ENCODE peak calls at places on chromosome 21, in nine cellular contexts. P is Calu3, X is IMR-90, W is A549, G is RWPE1, K is endothelial cell, E is astrocyte, H is ovary, V is cardiac fibroblast. S is an unnamed sample.

GRCh38 chr21:34836103-34836932 is 167.5 kb downstream of the CLIC6 start:
- DNase-seq in P (peak), H (peak), W (peak), G (no peak), X (peak), V (peak), E (peak), K (no peak), S (no peak)

GRCh38 chr21:31142600-31142999 is 104.3 kb upstream of the KRTAP19-8 start:
- DNase-seq in E (no peak), X (no peak), H (no peak), W (no peak), G (no peak), V (no peak), K (peak), P (no peak), S (peak)

GRCh38 chr21:15560383-15561056 is 169.3 kb upstream of the USP25 start:
- DNase-seq in E (peak), K (no peak), P (no peak), H (no peak), V (no peak), X (no peak), W (no peak), G (no peak), S (no peak)

GRCh38 chr21:20254964-20255363 is 743.2 kb upstream of the NCAM2 start:
- DNase-seq in K (no peak), W (no peak), E (no peak), G (no peak), V (no peak), P (no peak), X (no peak), H (no peak), S (no peak)

GRCh38 chr21:45227735-45228134 is 60.0 kb downstream of the POFUT2 start:
- DNase-seq in V (no peak), H (no peak), G (no peak), X (no peak), E (no peak), P (no peak), K (no peak), W (no peak), S (no peak)

GRCh38 chr21:33211732-33212131 is 18.0 kb upstream of the IFNAR2 start:
- DNase-seq in P (no peak), G (no peak), W (no peak), K (no peak), H (no peak), V (no peak), X (no peak), E (no peak), S (no peak)

GRCh38 chr21:28906236-28906635 is 86.4 kb downstream of the LTN1 start:
- DNase-seq in E (no peak), W (no peak), K (no peak), V (no peak), P (no peak), X (no peak), G (no peak), H (no peak), S (no peak)

GRCh38 chr21:45075606-45076244 is 1.3 kb downstream of the ADARB1 start:
- DNase-seq in H (no peak), K (no peak), E (no peak), P (no peak), V (no peak), G (no peak), W (no peak), X (no peak), S (no peak)

GRCh38 chr21:33402011-33402979 is 918 bp upstream of the IFNGR2 start:
- DNase-seq in K (peak), W (peak), E (peak), X (peak), V (peak), H (peak), G (peak), P (no peak), S (peak)

GRCh38 chr21:41360072-41360821 is 1.6 kb upstream of the MX2 start:
- DNase-seq in K (no peak), X (peak), G (no peak), H (no peak), V (peak), P (peak), E (peak), W (no peak), S (no peak)

GRCh38 chr21:35328856-35329455 is 279.9 kb upstream of the RUNX1 start:
- DNase-seq in W (no peak), E (no peak), P (no peak), G (no peak), X (no peak), V (no peak), H (no peak), K (no peak), S (no peak)

GRCh38 chr21:33578959-33579542 is 9.4 kb downstream of the DONSON start:
- DNase-seq in E (peak), H (no peak), G (no peak), V (no peak), W (no peak), K (no peak), P (no peak), X (peak), S (no peak)

GRCh38 chr21:36647279-36648093 is 51.4 kb upstream of the SIM2 start:
- DNase-seq in V (peak), H (no peak), K (peak), X (peak), G (no peak), W (peak), P (peak), E (peak), S (no peak)

GRCh38 chr21:28072601-28073000 is 920.1 kb downstream of the LTN1 start:
- DNase-seq in W (no peak), X (no peak), E (no peak), P (no peak), G (no peak), H (no peak), V (no peak), K (no peak), S (no peak)

GRCh38 chr21:34826818-34827217 is 158.0 kb downstream of the CLIC6 start:
- DNase-seq in W (no peak), K (no peak), H (no peak), P (no peak), X (no peak), E (no peak), V (no peak), G (no peak), S (no peak)

DNA sequence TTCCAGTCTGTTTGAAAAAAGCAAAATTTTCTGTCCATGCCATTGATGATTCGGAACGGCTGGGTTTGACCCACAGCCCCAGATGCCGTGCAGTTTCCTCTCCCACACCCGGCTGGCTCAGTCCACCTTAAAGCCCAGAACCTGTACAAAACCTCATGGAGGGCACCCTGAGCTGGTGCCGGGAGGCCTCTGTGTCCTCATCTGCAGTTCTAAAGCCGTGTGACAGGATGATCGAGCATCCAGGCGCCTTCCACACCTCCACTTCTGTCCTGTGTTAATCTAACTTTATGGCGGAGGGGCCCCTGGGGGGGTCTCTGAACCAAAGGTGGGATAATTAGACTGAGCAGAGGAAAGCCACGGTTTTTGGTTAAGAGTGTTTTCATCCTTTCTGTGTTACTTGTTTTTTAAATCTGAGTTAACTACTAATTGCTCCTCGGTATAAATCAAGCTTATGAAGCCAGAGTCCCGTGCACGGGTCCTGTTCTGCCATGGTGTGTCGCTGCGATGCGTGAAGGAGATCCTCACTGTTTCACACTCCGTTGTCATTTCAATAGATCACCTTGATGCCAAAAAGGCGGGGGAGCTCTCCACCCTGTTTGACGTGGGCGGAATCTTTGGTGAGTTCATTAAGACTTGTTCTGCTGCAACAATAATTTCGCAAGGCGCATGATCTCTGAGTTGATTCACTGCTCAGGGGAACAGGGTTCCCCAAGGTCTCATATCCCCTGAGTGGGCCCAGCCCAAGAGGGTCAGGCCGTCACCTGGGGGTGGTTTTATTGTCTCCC is 49.8 kb downstream of the SLC37A1 start:
- DNase-seq in K (no peak), G (peak), E (no peak), P (no peak), X (no peak), V (no peak), H (peak), W (no peak), S (no peak)
- TF ChIP-seq CTCF in K (no peak), G (no peak), E (no peak), P (no peak), X (no peak), V (no peak), H (no peak), W (no peak), S (no peak)

DNA sequence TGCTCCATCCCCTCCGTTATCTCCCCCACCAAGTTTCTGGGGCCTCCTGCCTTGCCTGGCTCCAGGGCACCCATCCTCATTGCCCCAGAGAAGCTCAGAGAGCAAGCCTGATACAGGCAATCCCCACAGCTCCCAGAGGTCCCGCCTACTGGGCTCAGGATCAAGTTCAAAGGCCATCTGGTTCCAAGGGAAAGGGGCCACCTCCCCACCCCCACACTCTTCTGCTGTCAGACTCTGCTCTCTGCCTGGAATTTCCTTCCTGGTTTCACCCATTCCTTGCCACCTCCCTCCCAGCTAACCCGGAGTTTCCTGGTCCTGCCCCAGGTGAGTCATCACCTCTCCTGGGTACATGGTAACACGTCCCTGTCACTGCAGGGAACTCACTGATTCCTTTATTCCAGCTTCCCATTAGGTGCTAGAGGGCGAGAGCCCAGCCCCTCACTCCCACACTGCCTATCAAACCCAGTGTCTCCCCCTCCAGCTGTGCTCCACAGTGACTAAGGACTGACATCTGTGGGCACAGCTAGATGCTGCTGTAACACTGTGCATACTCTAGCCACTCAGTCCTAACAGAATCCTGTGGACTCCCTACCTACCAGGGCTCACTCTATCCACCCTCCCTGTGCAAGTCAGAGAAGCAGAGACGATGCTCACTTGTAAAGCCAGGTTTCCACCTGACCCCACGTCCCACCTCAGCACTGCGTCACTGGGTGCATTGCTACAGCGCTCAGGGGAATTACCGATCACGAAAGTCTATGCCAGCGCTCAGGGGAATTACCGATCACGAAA is 21.8 kb downstream of the RSPH1 start:
- DNase-seq in X (no peak), E (no peak), G (peak), W (peak), K (no peak), P (peak), H (no peak), V (peak), S (peak)
- TF ChIP-seq CTCF in X (no peak), E (no peak), G (no peak), W (no peak), K (no peak), P (no peak), H (no peak), V (no peak), S (no peak)

DNA sequence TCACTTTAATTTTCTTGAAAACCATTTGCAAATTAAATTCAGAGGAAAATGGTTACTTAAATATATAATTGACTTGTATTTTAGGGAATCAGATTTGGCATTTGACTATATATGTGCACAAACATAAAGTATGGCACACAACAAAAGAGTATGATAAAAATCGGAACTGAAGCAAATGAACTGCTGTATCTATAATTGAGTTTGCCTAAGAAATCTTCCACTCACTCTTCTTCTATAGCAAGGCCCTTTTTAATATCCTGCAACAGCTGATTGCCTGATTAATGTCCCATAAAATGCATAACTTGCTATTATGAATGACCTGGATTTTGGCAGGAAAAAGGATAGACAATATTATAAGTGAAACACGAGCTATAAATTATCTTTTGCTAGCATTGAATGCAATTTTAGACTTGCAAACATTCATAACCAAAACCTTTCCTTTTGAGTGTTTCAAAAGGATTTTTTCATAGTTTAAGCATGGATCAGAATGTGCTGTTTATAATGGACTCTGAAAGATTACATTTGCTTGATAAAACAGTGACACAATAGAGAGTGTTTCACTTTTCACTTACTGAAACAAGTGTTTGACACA is 2204.3 kb downstream of the MRPL39 start:
- DNase-seq in H (no peak), W (no peak), P (no peak), K (no peak), G (no peak), E (no peak), X (no peak), V (no peak), S (no peak)
- TF ChIP-seq CTCF in H (no peak), W (no peak), P (no peak), K (no peak), G (no peak), E (no peak), X (no peak), V (no peak), S (no peak)

DNA sequence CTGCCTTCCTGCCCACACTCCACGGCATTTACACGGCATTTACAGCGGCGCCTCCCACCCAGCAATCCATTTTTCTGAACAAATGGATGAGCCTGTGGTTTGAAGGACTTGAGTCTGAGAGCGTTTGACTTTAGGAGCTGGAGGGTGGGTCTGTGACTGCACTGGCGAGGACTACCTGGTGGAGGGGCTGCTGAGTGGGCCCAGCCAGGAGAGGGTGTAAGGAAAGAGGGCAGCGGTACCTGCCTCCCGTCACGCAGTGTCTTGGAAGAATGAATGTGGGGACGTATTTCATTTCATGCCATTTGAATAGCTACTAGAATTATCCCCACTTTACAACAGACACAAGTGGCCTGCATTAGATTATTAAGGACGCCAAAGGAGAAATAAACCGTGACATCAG is 62.9 kb downstream of the B3GALT5 start:
- DNase-seq in V (no peak), P (no peak), H (no peak), X (no peak), E (no peak), K (no peak), W (no peak), G (no peak), S (no peak)
- TF ChIP-seq CTCF in V (no peak), P (no peak), H (no peak), X (no peak), E (no peak), K (no peak), W (no peak), G (no peak), S (no peak)

DNA sequence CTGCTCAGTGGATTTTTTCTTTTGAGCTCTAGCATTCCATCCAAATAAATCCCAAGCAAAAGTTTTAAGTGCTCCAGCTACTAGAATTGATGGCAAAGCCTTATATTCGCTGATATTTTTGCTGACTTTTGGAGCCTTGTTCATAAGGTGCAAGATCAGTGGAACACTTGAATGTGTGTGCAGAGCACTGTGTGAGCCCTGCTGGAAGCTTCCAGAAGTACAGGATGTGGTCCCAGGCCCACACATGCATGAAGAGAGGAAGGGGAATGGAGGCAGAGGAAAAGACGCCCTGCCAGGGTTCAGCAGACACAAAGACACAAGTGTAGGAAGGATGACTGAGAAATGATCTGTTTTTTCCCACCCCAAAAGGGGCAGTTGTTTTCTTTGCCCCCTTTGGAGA is 169.4 kb downstream of the KCNJ6 start:
- DNase-seq in E (no peak), P (no peak), W (no peak), G (no peak), V (no peak), X (no peak), K (no peak), H (no peak), S (no peak)
- TF ChIP-seq CTCF in E (no peak), P (no peak), W (no peak), G (no peak), V (no peak), X (no peak), K (no peak), H (no peak), S (no peak)

GRCh38 chr21:26958792-26959191 is 8.1 kb downstream of the ADAMTS5 start:
- DNase-seq in X (no peak), V (no peak), K (no peak), E (no peak), H (no peak), W (no peak), G (no peak), P (no peak), S (no peak)

GRCh38 chr21:26962516-26963305 is 4.2 kb downstream of the ADAMTS5 start:
- DNase-seq in V (peak), W (no peak), H (no peak), E (no peak), P (no peak), G (no peak), X (no peak), K (no peak), S (no peak)

GRCh38 chr21:26964379-26964778 is 2.5 kb downstream of the ADAMTS5 start:
- DNase-seq in G (no peak), K (no peak), H (peak), E (no peak), W (no peak), P (no peak), X (peak), V (peak), S (no peak)

GRCh38 chr21:26965091-26965566 is 1.8 kb downstream of the ADAMTS5 start:
- DNase-seq in P (no peak), K (no peak), X (no peak), W (no peak), G (no peak), V (no peak), E (no peak), H (no peak), S (no peak)

GRCh38 chr21:26961704-26962103 is 5.2 kb downstream of the ADAMTS5 start:
- DNase-seq in X (no peak), P (no peak), G (no peak), E (no peak), H (peak), V (no peak), W (no peak), K (peak), S (no peak)
- TF ChIP-seq CTCF in X (peak), P (no peak), G (no peak), E (peak), H (no peak), V (peak), W (no peak), K (peak), S (no peak)

S was measured in GM12865.